ENCODE peak calls at places on chromosomes 11 and 22, in ten cellular contexts. L is left cardiac atrium; S is T-helper 1 cell; C is neuronal stem cell; N is colonic mucosa; I is thoracic aorta; P is cardiac septum; B is activated naive CD8-positive, alpha-beta T cell treated with anti-CD3 and anti-CD28 coated beads for 36 hours; T is AG08395; O is iris pigment epithelial cell. D is an unnamed sample.

GRCh38 chr11:14906614-14907392 is 14.8 kb upstream of the CYP2R1 start:
- DNase-seq in O (no peak), P (no peak), T (no peak), B (no peak), C (no peak), S (no peak), N (no peak), L (no peak), I (no peak), D (no peak)

GRCh38 chr11:126303623-126304456 is at the start of gene DCPS:
- DNase-seq in T (peak; percentile 99), L (peak; percentile 92), C (peak; percentile 86), P (peak; percentile 97), S (peak; percentile 85), N (peak; percentile 91), O (peak; percentile 92), I (peak; percentile 44), B (peak; percentile 94), D (peak; percentile 76)

GRCh38 chr11:1776944-1777715 is 13.4 kb upstream of the CTSD start:
- DNase-seq in B (no peak), O (no peak), L (no peak), S (no peak), C (no peak), P (no peak), T (no peak), I (no peak), N (no peak), D (no peak)

GRCh38 chr22:35072939-35073338 is 7.0 kb downstream of the ISX start:
- DNase-seq in L (no peak), S (no peak), T (peak; percentile 7), I (no peak), B (no peak), O (peak; percentile 22), C (no peak), P (no peak), N (no peak), D (no peak)

GRCh38 chr22:26667140-26667539 is 9.8 kb downstream of the MIAT start:
- DNase-seq in O (no peak), I (no peak), B (no peak), C (no peak), T (no peak), L (no peak), S (no peak), P (no peak), N (no peak), D (no peak)

GRCh38 chr22:47610766-47611165 is 848.3 kb downstream of the TBC1D22A start:
- DNase-seq in T (no peak), O (no peak), C (no peak), P (no peak), I (no peak), S (no peak), N (no peak), B (no peak), L (no peak), D (no peak)

GRCh38 chr11:34316347-34317037 is 41.3 kb downstream of the ABTB2 start:
- DNase-seq in B (no peak), O (peak; percentile 43), T (no peak), P (no peak), L (no peak), C (no peak), S (no peak), I (no peak), N (no peak), D (no peak)

GRCh38 chr11:31844351-31844750 is 33.2 kb upstream of the PAX6 start:
- DNase-seq in I (no peak), N (no peak), B (no peak), S (no peak), O (peak; percentile 68), C (no peak), T (no peak), P (no peak), L (no peak), D (no peak)

GRCh38 chr22:37019309-37020191 is at the start of the genes MPST and TST:
- DNase-seq in L (peak; percentile 82), P (peak; percentile 91), T (peak; percentile 85), N (peak; percentile 80), I (no peak), S (peak; percentile 40), B (peak; percentile 54), O (peak; percentile 65), C (peak; percentile 75), D (no peak)

GRCh38 chr11:33735166-33735425 is 1.1 kb downstream of the CD59 start:
- DNase-seq in P (no peak), L (no peak), N (peak; percentile 43), B (no peak), I (no peak), O (no peak), C (no peak), T (no peak), S (no peak), D (no peak)

GRCh38 chr11:45388472-45388871 is 102.3 kb upstream of the SYT13 start:
- DNase-seq in S (no peak), N (no peak), I (no peak), L (no peak), B (no peak), T (no peak), O (no peak), P (no peak), C (no peak), D (no peak)

GRCh38 chr11:125807909-125808308 is 20.0 kb downstream of the PATE3 start:
- DNase-seq in S (no peak), B (no peak), T (no peak), L (no peak), N (no peak), C (no peak), O (peak; percentile 19), I (no peak), P (no peak), D (no peak)

GRCh38 chr11:68564261-68564660 is 103.7 kb downstream of the PPP6R3 start:
- DNase-seq in I (no peak), C (no peak), O (no peak), L (no peak), B (no peak), T (no peak), N (no peak), S (no peak), P (no peak), D (no peak)

GRCh38 chr22:22948651-22949611 is 61.3 kb downstream of the IGLL5 start:
- DNase-seq in O (peak; percentile 39), T (no peak), P (peak; percentile 44), S (no peak), C (no peak), B (no peak), N (no peak), L (no peak), I (no peak), D (no peak)

GRCh38 chr11:77244277-77245014 is 57.0 kb downstream of the GDPD4 start:
- DNase-seq in O (peak; percentile 76), T (peak; percentile 79), L (no peak), B (no peak), C (no peak), N (no peak), S (no peak), P (no peak), I (no peak), D (no peak)

GRCh38 chr11:64152841-64153691 is 12.8 kb downstream of the MACROD1 start:
- DNase-seq in S (peak; percentile 59), L (peak; percentile 71), C (peak; percentile 54), P (peak; percentile 91), B (peak; percentile 75), O (peak; percentile 11), T (peak; percentile 95), N (peak; percentile 66), I (no peak), D (no peak)

GRCh38 chr11:65423516-65424199 is 1.1 kb downstream of the NEAT1 start:
- DNase-seq in L (peak; percentile 28), O (peak; percentile 34), P (peak; percentile 73), N (peak; percentile 51), S (no peak), T (no peak), B (no peak), C (no peak), I (no peak), D (no peak)

GRCh38 chr22:48757581-48757980 is 1070.1 kb downstream of the BRD1 start:
- DNase-seq in S (no peak), L (no peak), O (no peak), I (no peak), N (peak; percentile 13), B (no peak), C (no peak), P (no peak), T (no peak), D (no peak)